ENCODE peak calls at places on chromosomes 12 and 14, in ten cellular contexts. One of them, this sample, is unnamed.

GRCh38 chr12:51943346-51943745 is 8.2 kb upstream of the ACVR1B start:
- DNase-seq in transverse colon: no peak
- DNase-seq in endothelial cell of umbilical vein: no peak
- DNase-seq in GM12891: no peak
- DNase-seq in GM12892: no peak
- DNase-seq in breast epithelium: no peak
- DNase-seq in sigmoid colon: no peak
- DNase-seq in HepG2: no peak
- DNase-seq in SK-N-MC: no peak
- DNase-seq in esophagus muscularis mucosa: no peak
- DNase-seq in this sample: no peak

GRCh38 chr14:34137001-34137400 is 186.1 kb upstream of the EGLN3 start:
- DNase-seq in transverse colon: no peak
- DNase-seq in endothelial cell of umbilical vein: no peak
- DNase-seq in GM12891: no peak
- DNase-seq in GM12892: no peak
- DNase-seq in breast epithelium: no peak
- DNase-seq in sigmoid colon: no peak
- DNase-seq in HepG2: no peak
- DNase-seq in SK-N-MC: no peak
- DNase-seq in esophagus muscularis mucosa: no peak
- DNase-seq in this sample: no peak

GRCh38 chr12:92064420-92064819 is 81.2 kb downstream of the BTG1 start:
- DNase-seq in transverse colon: no peak
- DNase-seq in endothelial cell of umbilical vein: no peak
- DNase-seq in GM12891: no peak
- DNase-seq in GM12892: no peak
- DNase-seq in breast epithelium: no peak
- DNase-seq in sigmoid colon: no peak
- DNase-seq in HepG2: peak
- DNase-seq in SK-N-MC: no peak
- DNase-seq in esophagus muscularis mucosa: no peak
- DNase-seq in this sample: no peak

GRCh38 chr12:1054103-1054838 is 63.2 kb downstream of the ERC1 start:
- DNase-seq in transverse colon: no peak
- DNase-seq in endothelial cell of umbilical vein: no peak
- DNase-seq in GM12891: no peak
- DNase-seq in GM12892: no peak
- DNase-seq in breast epithelium: no peak
- DNase-seq in sigmoid colon: no peak
- DNase-seq in HepG2: peak
- DNase-seq in SK-N-MC: no peak
- DNase-seq in esophagus muscularis mucosa: no peak
- DNase-seq in this sample: no peak

GRCh38 chr12:66648336-66648735 is 30.5 kb downstream of the GRIP1 start:
- DNase-seq in transverse colon: no peak
- DNase-seq in endothelial cell of umbilical vein: no peak
- DNase-seq in GM12891: no peak
- DNase-seq in GM12892: no peak
- DNase-seq in breast epithelium: no peak
- DNase-seq in sigmoid colon: no peak
- DNase-seq in HepG2: peak
- DNase-seq in SK-N-MC: no peak
- DNase-seq in esophagus muscularis mucosa: no peak
- DNase-seq in this sample: no peak

GRCh38 chr12:12560587-12561304 is 1.9 kb downstream of the DUSP16 start:
- DNase-seq in transverse colon: peak
- DNase-seq in endothelial cell of umbilical vein: peak
- DNase-seq in GM12891: no peak
- DNase-seq in GM12892: no peak
- DNase-seq in breast epithelium: no peak
- DNase-seq in sigmoid colon: peak
- DNase-seq in HepG2: peak
- DNase-seq in SK-N-MC: peak
- DNase-seq in esophagus muscularis mucosa: no peak
- DNase-seq in this sample: peak

GRCh38 chr12:26492406-26492805 is 297.0 kb downstream of the SSPN start:
- DNase-seq in transverse colon: no peak
- DNase-seq in endothelial cell of umbilical vein: no peak
- DNase-seq in GM12891: no peak
- DNase-seq in GM12892: no peak
- DNase-seq in breast epithelium: no peak
- DNase-seq in sigmoid colon: no peak
- DNase-seq in HepG2: no peak
- DNase-seq in SK-N-MC: no peak
- DNase-seq in esophagus muscularis mucosa: no peak
- DNase-seq in this sample: no peak

GRCh38 chr12:75488553-75488952 is 8.0 kb downstream of the GLIPR1 start:
- DNase-seq in transverse colon: no peak
- DNase-seq in endothelial cell of umbilical vein: no peak
- DNase-seq in GM12891: no peak
- DNase-seq in GM12892: no peak
- DNase-seq in breast epithelium: no peak
- DNase-seq in sigmoid colon: no peak
- DNase-seq in HepG2: peak
- DNase-seq in SK-N-MC: no peak
- DNase-seq in esophagus muscularis mucosa: no peak
- DNase-seq in this sample: peak

GRCh38 chr12:1656894-1657293 is 27.9 kb downstream of the WNT5B start:
- DNase-seq in transverse colon: no peak
- DNase-seq in endothelial cell of umbilical vein: no peak
- DNase-seq in GM12891: no peak
- DNase-seq in GM12892: no peak
- DNase-seq in breast epithelium: no peak
- DNase-seq in sigmoid colon: peak
- DNase-seq in HepG2: no peak
- DNase-seq in SK-N-MC: no peak
- DNase-seq in esophagus muscularis mucosa: no peak
- DNase-seq in this sample: no peak

GRCh38 chr14:61547186-61548121 is 147.9 kb upstream of the HIF1A start:
- DNase-seq in transverse colon: no peak
- DNase-seq in endothelial cell of umbilical vein: peak
- DNase-seq in GM12891: no peak
- DNase-seq in GM12892: no peak
- DNase-seq in breast epithelium: no peak
- DNase-seq in sigmoid colon: no peak
- DNase-seq in HepG2: no peak
- DNase-seq in SK-N-MC: no peak
- DNase-seq in esophagus muscularis mucosa: no peak
- DNase-seq in this sample: no peak

GRCh38 chr12:38538319-38538718 is 221.7 kb downstream of the ALG10B start:
- DNase-seq in transverse colon: no peak
- DNase-seq in endothelial cell of umbilical vein: no peak
- DNase-seq in GM12891: no peak
- DNase-seq in GM12892: no peak
- DNase-seq in breast epithelium: no peak
- DNase-seq in sigmoid colon: no peak
- DNase-seq in HepG2: no peak
- DNase-seq in SK-N-MC: no peak
- DNase-seq in esophagus muscularis mucosa: no peak
- DNase-seq in this sample: no peak
- TF ChIP-seq POLR2AphosphoS5 in transverse colon: no peak
- TF ChIP-seq POLR2AphosphoS5 in endothelial cell of umbilical vein: no peak
- TF ChIP-seq POLR2AphosphoS5 in GM12891: no peak
- TF ChIP-seq POLR2AphosphoS5 in GM12892: no peak
- TF ChIP-seq POLR2AphosphoS5 in breast epithelium: no peak
- TF ChIP-seq POLR2AphosphoS5 in sigmoid colon: no peak
- TF ChIP-seq POLR2AphosphoS5 in HepG2: no peak
- TF ChIP-seq POLR2AphosphoS5 in SK-N-MC: no peak
- TF ChIP-seq POLR2AphosphoS5 in esophagus muscularis mucosa: no peak
- TF ChIP-seq POLR2AphosphoS5 in this sample: no peak

GRCh38 chr12:95417372-95417771 is 56.6 kb upstream of the METAP2 start:
- DNase-seq in transverse colon: no peak
- DNase-seq in endothelial cell of umbilical vein: no peak
- DNase-seq in GM12891: no peak
- DNase-seq in GM12892: no peak
- DNase-seq in breast epithelium: no peak
- DNase-seq in sigmoid colon: no peak
- DNase-seq in HepG2: no peak
- DNase-seq in SK-N-MC: no peak
- DNase-seq in esophagus muscularis mucosa: no peak
- DNase-seq in this sample: no peak

GRCh38 chr12:95413576-95413975 is 60.4 kb upstream of the METAP2 start:
- DNase-seq in transverse colon: no peak
- DNase-seq in endothelial cell of umbilical vein: no peak
- DNase-seq in GM12891: no peak
- DNase-seq in GM12892: no peak
- DNase-seq in breast epithelium: no peak
- DNase-seq in sigmoid colon: no peak
- DNase-seq in HepG2: no peak
- DNase-seq in SK-N-MC: no peak
- DNase-seq in esophagus muscularis mucosa: no peak
- DNase-seq in this sample: no peak

GRCh38 chr12:95415451-95415850 is 58.5 kb upstream of the METAP2 start:
- DNase-seq in transverse colon: no peak
- DNase-seq in endothelial cell of umbilical vein: no peak
- DNase-seq in GM12891: no peak
- DNase-seq in GM12892: no peak
- DNase-seq in breast epithelium: no peak
- DNase-seq in sigmoid colon: no peak
- DNase-seq in HepG2: no peak
- DNase-seq in SK-N-MC: no peak
- DNase-seq in esophagus muscularis mucosa: no peak
- DNase-seq in this sample: no peak

GRCh38 chr12:95416111-95416636 is 57.8 kb upstream of the METAP2 start:
- DNase-seq in transverse colon: no peak
- DNase-seq in endothelial cell of umbilical vein: no peak
- DNase-seq in GM12891: no peak
- DNase-seq in GM12892: no peak
- DNase-seq in breast epithelium: no peak
- DNase-seq in sigmoid colon: no peak
- DNase-seq in HepG2: no peak
- DNase-seq in SK-N-MC: no peak
- DNase-seq in esophagus muscularis mucosa: no peak
- DNase-seq in this sample: no peak

GRCh38 chr12:95418142-95418541 is 55.8 kb upstream of the METAP2 start:
- DNase-seq in transverse colon: no peak
- DNase-seq in endothelial cell of umbilical vein: no peak
- DNase-seq in GM12891: no peak
- DNase-seq in GM12892: no peak
- DNase-seq in breast epithelium: no peak
- DNase-seq in sigmoid colon: no peak
- DNase-seq in HepG2: no peak
- DNase-seq in SK-N-MC: no peak
- DNase-seq in esophagus muscularis mucosa: no peak
- DNase-seq in this sample: no peak
- TF ChIP-seq POLR2AphosphoS5 in transverse colon: no peak
- TF ChIP-seq POLR2AphosphoS5 in endothelial cell of umbilical vein: no peak
- TF ChIP-seq POLR2AphosphoS5 in GM12891: no peak
- TF ChIP-seq POLR2AphosphoS5 in GM12892: no peak
- TF ChIP-seq POLR2AphosphoS5 in breast epithelium: no peak
- TF ChIP-seq POLR2AphosphoS5 in sigmoid colon: no peak
- TF ChIP-seq POLR2AphosphoS5 in HepG2: no peak
- TF ChIP-seq POLR2AphosphoS5 in SK-N-MC: no peak
- TF ChIP-seq POLR2AphosphoS5 in esophagus muscularis mucosa: no peak
- TF ChIP-seq POLR2AphosphoS5 in this sample: no peak

GRCh38 chr14:73743431-73743931 is 29.3 kb upstream of the PNMA1 start:
- DNase-seq in transverse colon: peak
- DNase-seq in endothelial cell of umbilical vein: peak
- DNase-seq in GM12891: peak
- DNase-seq in GM12892: peak
- DNase-seq in breast epithelium: no peak
- DNase-seq in sigmoid colon: peak
- DNase-seq in HepG2: no peak
- DNase-seq in SK-N-MC: no peak
- DNase-seq in esophagus muscularis mucosa: no peak
- DNase-seq in this sample: peak
- TF ChIP-seq POLR2AphosphoS5 in transverse colon: no peak
- TF ChIP-seq POLR2AphosphoS5 in endothelial cell of umbilical vein: peak
- TF ChIP-seq POLR2AphosphoS5 in GM12891: peak
- TF ChIP-seq POLR2AphosphoS5 in GM12892: peak
- TF ChIP-seq POLR2AphosphoS5 in breast epithelium: no peak
- TF ChIP-seq POLR2AphosphoS5 in sigmoid colon: no peak
- TF ChIP-seq POLR2AphosphoS5 in HepG2: no peak
- TF ChIP-seq POLR2AphosphoS5 in SK-N-MC: no peak
- TF ChIP-seq POLR2AphosphoS5 in esophagus muscularis mucosa: peak
- TF ChIP-seq POLR2AphosphoS5 in this sample: peak

GRCh38 chr12:48999371-49000131 is at the start of gene DDN:
- DNase-seq in transverse colon: no peak
- DNase-seq in endothelial cell of umbilical vein: no peak
- DNase-seq in GM12891: peak
- DNase-seq in GM12892: peak
- DNase-seq in breast epithelium: no peak
- DNase-seq in sigmoid colon: no peak
- DNase-seq in HepG2: no peak
- DNase-seq in SK-N-MC: no peak
- DNase-seq in esophagus muscularis mucosa: no peak
- DNase-seq in this sample: no peak

GRCh38 chr12:49000346-49000745 is 1.2 kb upstream of the DDN start:
- DNase-seq in transverse colon: no peak
- DNase-seq in endothelial cell of umbilical vein: no peak
- DNase-seq in GM12891: no peak
- DNase-seq in GM12892: no peak
- DNase-seq in breast epithelium: no peak
- DNase-seq in sigmoid colon: no peak
- DNase-seq in HepG2: no peak
- DNase-seq in SK-N-MC: no peak
- DNase-seq in esophagus muscularis mucosa: no peak
- DNase-seq in this sample: no peak

GRCh38 chr12:48998497-48999353 is 450 bp downstream of the DDN start:
- DNase-seq in transverse colon: peak
- DNase-seq in endothelial cell of umbilical vein: no peak
- DNase-seq in GM12891: no peak
- DNase-seq in GM12892: peak
- DNase-seq in breast epithelium: no peak
- DNase-seq in sigmoid colon: no peak
- DNase-seq in HepG2: no peak
- DNase-seq in SK-N-MC: no peak
- DNase-seq in esophagus muscularis mucosa: no peak
- DNase-seq in this sample: no peak

GRCh38 chr12:48996794-48997718 is 2.1 kb downstream of the DDN start:
- DNase-seq in transverse colon: peak
- DNase-seq in endothelial cell of umbilical vein: peak
- DNase-seq in GM12891: peak
- DNase-seq in GM12892: peak
- DNase-seq in breast epithelium: peak
- DNase-seq in sigmoid colon: peak
- DNase-seq in HepG2: peak
- DNase-seq in SK-N-MC: no peak
- DNase-seq in esophagus muscularis mucosa: peak
- DNase-seq in this sample: no peak

DNA sequence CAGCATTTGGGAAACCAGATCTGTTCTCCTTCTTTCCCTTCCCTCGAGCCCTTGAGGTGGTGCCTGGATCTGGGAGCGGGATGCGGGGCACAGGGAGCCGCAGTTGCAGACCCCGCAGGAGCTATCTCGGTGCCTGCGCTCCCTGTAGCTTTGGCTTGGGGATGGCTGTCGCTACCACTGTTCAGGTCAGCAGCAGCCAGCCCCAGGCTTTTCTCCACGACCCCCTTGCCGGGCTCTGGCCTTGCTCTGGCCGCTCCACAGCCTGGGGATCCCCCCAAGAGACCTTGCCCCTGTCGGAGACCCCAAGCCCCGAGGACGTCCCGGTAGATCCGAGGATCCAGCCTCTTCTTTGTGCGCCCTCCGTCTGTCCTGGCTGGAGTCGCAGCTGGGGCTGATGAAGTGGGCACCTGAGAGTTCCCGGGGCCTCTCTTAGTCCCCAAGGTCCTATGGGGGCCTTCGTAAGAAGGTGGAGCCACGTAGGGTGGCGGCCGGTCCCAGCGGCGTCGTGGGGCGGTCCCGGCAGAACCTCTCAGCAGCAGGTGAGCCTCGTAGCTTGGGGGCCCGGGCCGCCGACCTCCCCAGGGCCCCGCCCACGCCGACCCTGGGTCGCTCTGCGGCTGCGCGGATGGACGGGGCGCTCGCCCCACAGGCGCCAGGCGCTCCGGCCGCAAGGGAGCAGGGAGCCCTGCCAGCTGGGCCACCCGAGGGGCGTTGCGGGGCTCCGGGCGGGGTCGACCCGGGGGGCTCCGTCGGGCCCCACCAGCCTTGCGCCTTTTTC is 1.3 kb downstream of the DDN start:
- DNase-seq in transverse colon: peak
- DNase-seq in endothelial cell of umbilical vein: no peak
- DNase-seq in GM12891: peak
- DNase-seq in GM12892: peak
- DNase-seq in breast epithelium: no peak
- DNase-seq in sigmoid colon: no peak
- DNase-seq in HepG2: no peak
- DNase-seq in SK-N-MC: no peak
- DNase-seq in esophagus muscularis mucosa: no peak
- DNase-seq in this sample: no peak
- TF ChIP-seq POLR2AphosphoS5 in transverse colon: no peak
- TF ChIP-seq POLR2AphosphoS5 in endothelial cell of umbilical vein: no peak
- TF ChIP-seq POLR2AphosphoS5 in GM12891: no peak
- TF ChIP-seq POLR2AphosphoS5 in GM12892: no peak
- TF ChIP-seq POLR2AphosphoS5 in breast epithelium: no peak
- TF ChIP-seq POLR2AphosphoS5 in sigmoid colon: no peak
- TF ChIP-seq POLR2AphosphoS5 in HepG2: no peak
- TF ChIP-seq POLR2AphosphoS5 in SK-N-MC: no peak
- TF ChIP-seq POLR2AphosphoS5 in esophagus muscularis mucosa: no peak
- TF ChIP-seq POLR2AphosphoS5 in this sample: no peak